ENCODE peak calls at places on chromosomes 6 and 20, in four cellular contexts. One of them, this sample, is unnamed.

GRCh38 chr20:2800590-2801458 is at the start of gene CPXM1:
- DNase-seq in upper lobe of left lung: no peak
- DNase-seq in GM12878: no peak
- DNase-seq in tibial nerve: no peak
- DNase-seq in this sample: peak

GRCh38 chr6:32692019-32692418 is 25.6 kb upstream of the HLA-DQB1 start:
- DNase-seq in GM12878: peak
- DNase-seq in upper lobe of left lung: peak
- DNase-seq in tibial nerve: no peak
- DNase-seq in this sample: no peak

GRCh38 chr6:5726976-5727718 is 279.6 kb downstream of the NRN1 start:
- DNase-seq in upper lobe of left lung: no peak
- DNase-seq in GM12878: no peak
- DNase-seq in tibial nerve: no peak
- DNase-seq in this sample: no peak

GRCh38 chr6:45436544-45437440 is 59.1 kb upstream of the SUPT3H start:
- DNase-seq in tibial nerve: no peak
- DNase-seq in upper lobe of left lung: peak
- DNase-seq in GM12878: peak
- DNase-seq in this sample: no peak

GRCh38 chr20:54643761-54644160 is 168.4 kb downstream of the DOK5 start:
- DNase-seq in upper lobe of left lung: peak
- DNase-seq in tibial nerve: no peak
- DNase-seq in GM12878: no peak
- DNase-seq in this sample: no peak

GRCh38 chr20:32378461-32378860 is 20.3 kb downstream of the ASXL1 start:
- DNase-seq in tibial nerve: no peak
- DNase-seq in upper lobe of left lung: no peak
- DNase-seq in GM12878: no peak
- DNase-seq in this sample: no peak

GRCh38 chr6:144064402-144064830 is 31.0 kb downstream of the SF3B5 start:
- DNase-seq in GM12878: no peak
- DNase-seq in upper lobe of left lung: peak
- DNase-seq in tibial nerve: no peak
- DNase-seq in this sample: peak

GRCh38 chr6:110950443-110950842 is 8.1 kb upstream of the GTF3C6 start:
- DNase-seq in GM12878: no peak
- DNase-seq in tibial nerve: no peak
- DNase-seq in upper lobe of left lung: no peak
- DNase-seq in this sample: no peak

GRCh38 chr6:163756079-163756478 is 341.6 kb downstream of the QKI start:
- DNase-seq in tibial nerve: no peak
- DNase-seq in GM12878: peak
- DNase-seq in upper lobe of left lung: no peak
- DNase-seq in this sample: no peak

GRCh38 chr20:23445596-23446217 is 6.2 kb downstream of the CSTL1 start:
- DNase-seq in tibial nerve: no peak
- DNase-seq in upper lobe of left lung: no peak
- DNase-seq in GM12878: no peak
- DNase-seq in this sample: no peak

GRCh38 chr6:30325873-30326445 is 768 bp upstream of the TRIM39 start:
- DNase-seq in tibial nerve: peak
- DNase-seq in GM12878: peak
- DNase-seq in upper lobe of left lung: peak
- DNase-seq in this sample: no peak

GRCh38 chr20:699811-700338 is 24.3 kb upstream of the SCRT2 start:
- DNase-seq in GM12878: no peak
- DNase-seq in upper lobe of left lung: no peak
- DNase-seq in tibial nerve: no peak
- DNase-seq in this sample: peak

GRCh38 chr20:49112596-49113274 is 66.6 kb downstream of the CSE1L start:
- DNase-seq in upper lobe of left lung: no peak
- DNase-seq in tibial nerve: no peak
- DNase-seq in GM12878: no peak
- DNase-seq in this sample: no peak

GRCh38 chr20:3811421-3812258 is 8.7 kb upstream of the AP5S1 start:
- DNase-seq in tibial nerve: peak
- DNase-seq in upper lobe of left lung: peak
- DNase-seq in GM12878: no peak
- DNase-seq in this sample: peak

GRCh38 chr6:82461536-82461935 is 97.9 kb downstream of the TPBG start:
- DNase-seq in tibial nerve: no peak
- DNase-seq in GM12878: no peak
- DNase-seq in upper lobe of left lung: no peak
- DNase-seq in this sample: no peak

DNA sequence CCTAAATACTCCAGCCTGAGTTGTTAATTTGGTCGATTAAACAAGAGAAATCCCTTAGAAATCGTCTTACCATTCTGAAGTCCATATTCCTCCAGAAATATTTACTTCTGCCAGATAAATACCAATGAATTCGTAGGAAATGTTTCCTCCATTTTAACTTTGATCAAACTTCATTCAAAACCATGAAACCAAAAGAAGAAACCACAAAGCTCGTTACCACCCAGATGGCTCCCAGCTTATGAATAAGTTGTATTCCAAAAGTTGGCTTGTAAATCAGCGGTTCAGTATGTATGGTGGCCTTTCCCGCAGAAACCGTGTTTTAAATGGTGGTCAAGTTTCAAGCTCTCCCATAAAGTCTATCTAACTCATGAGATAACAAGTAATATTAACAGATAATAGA is 73.6 kb upstream of the RIPOR2 start:
- DNase-seq in upper lobe of left lung: no peak
- DNase-seq in GM12878: no peak
- DNase-seq in tibial nerve: no peak
- DNase-seq in this sample: no peak
- H3K4me3 ChIP-seq in upper lobe of left lung: no peak
- H3K4me3 ChIP-seq in GM12878: no peak
- H3K4me3 ChIP-seq in tibial nerve: no peak
- H3K4me3 ChIP-seq in this sample: no peak

GRCh38 chr6:85436939-85437495 is 12.9 kb upstream of the NT5E start:
- DNase-seq in tibial nerve: no peak
- DNase-seq in upper lobe of left lung: no peak
- DNase-seq in GM12878: no peak
- DNase-seq in this sample: no peak
- TF ChIP-seq POLR2A in tibial nerve: no peak
- TF ChIP-seq POLR2A in upper lobe of left lung: no peak
- TF ChIP-seq POLR2A in GM12878: no peak
- TF ChIP-seq POLR2A in this sample: no peak

DNA sequence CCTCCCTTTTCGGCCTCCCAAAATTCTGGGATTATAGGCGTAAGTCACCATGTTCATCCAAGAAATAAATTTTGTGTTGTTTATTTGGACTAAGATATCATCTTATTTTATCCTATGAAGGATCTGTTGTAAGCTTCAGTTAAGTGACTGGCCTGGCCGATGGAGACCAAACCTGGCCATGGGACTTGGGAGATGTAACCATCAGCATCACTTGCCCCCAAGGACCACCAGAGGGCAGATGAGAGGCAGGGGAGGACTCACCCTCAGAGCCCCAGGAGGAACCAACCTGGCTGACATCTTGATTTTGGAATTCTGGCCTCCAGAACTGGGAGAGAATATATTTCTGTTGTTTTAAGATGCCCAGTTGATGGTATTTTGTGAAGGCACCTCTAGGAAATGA is 266.7 kb downstream of the CDH26 start:
- DNase-seq in GM12878: no peak
- DNase-seq in tibial nerve: no peak
- DNase-seq in upper lobe of left lung: no peak
- DNase-seq in this sample: no peak
- TF ChIP-seq CTCF in GM12878: peak
- TF ChIP-seq CTCF in tibial nerve: no peak
- TF ChIP-seq CTCF in upper lobe of left lung: no peak
- TF ChIP-seq CTCF in this sample: peak

GRCh38 chr6:118551063-118551672 is 3.1 kb downstream of the PLN start:
- DNase-seq in upper lobe of left lung: no peak
- DNase-seq in GM12878: no peak
- DNase-seq in tibial nerve: no peak
- DNase-seq in this sample: no peak

GRCh38 chr6:118551673-118552063 is 3.6 kb downstream of the PLN start:
- DNase-seq in upper lobe of left lung: no peak
- DNase-seq in tibial nerve: no peak
- DNase-seq in GM12878: no peak
- DNase-seq in this sample: no peak

GRCh38 chr6:118558811-118559217 is 10.7 kb downstream of the PLN start:
- DNase-seq in tibial nerve: no peak
- DNase-seq in GM12878: no peak
- DNase-seq in upper lobe of left lung: no peak
- DNase-seq in this sample: no peak

GRCh38 chr6:118553132-118553531 is 5.0 kb downstream of the PLN start:
- DNase-seq in GM12878: no peak
- DNase-seq in tibial nerve: no peak
- DNase-seq in upper lobe of left lung: no peak
- DNase-seq in this sample: no peak

GRCh38 chr6:118554698-118555097 is 6.6 kb downstream of the PLN start:
- DNase-seq in tibial nerve: no peak
- DNase-seq in GM12878: no peak
- DNase-seq in upper lobe of left lung: no peak
- DNase-seq in this sample: no peak
- H3K4me3 ChIP-seq in tibial nerve: no peak
- H3K4me3 ChIP-seq in GM12878: no peak
- H3K4me3 ChIP-seq in upper lobe of left lung: no peak
- H3K4me3 ChIP-seq in this sample: no peak

GRCh38 chr6:134177236-134177635 is 124.8 kb upstream of the SLC2A12 start:
- DNase-seq in GM12878: no peak
- DNase-seq in upper lobe of left lung: no peak
- DNase-seq in tibial nerve: no peak
- DNase-seq in this sample: no peak

GRCh38 chr6:134176283-134176975 is 124.0 kb upstream of the SLC2A12 start:
- DNase-seq in upper lobe of left lung: peak
- DNase-seq in tibial nerve: no peak
- DNase-seq in GM12878: no peak
- DNase-seq in this sample: peak

GRCh38 chr6:134177753-134178229 is 125.4 kb upstream of the SLC2A12 start:
- DNase-seq in GM12878: no peak
- DNase-seq in upper lobe of left lung: no peak
- DNase-seq in tibial nerve: peak
- DNase-seq in this sample: no peak

GRCh38 chr6:134175532-134176282 is 123.3 kb upstream of the SLC2A12 start:
- DNase-seq in upper lobe of left lung: peak
- DNase-seq in tibial nerve: peak
- DNase-seq in GM12878: no peak
- DNase-seq in this sample: peak

GRCh38 chr6:134178230-134179044 is 126.0 kb upstream of the SLC2A12 start:
- DNase-seq in upper lobe of left lung: peak
- DNase-seq in tibial nerve: peak
- DNase-seq in GM12878: peak
- DNase-seq in this sample: peak
- TF ChIP-seq POLR2A in upper lobe of left lung: no peak
- TF ChIP-seq POLR2A in tibial nerve: peak
- TF ChIP-seq POLR2A in GM12878: no peak
- TF ChIP-seq POLR2A in this sample: peak

GRCh38 chr6:36139991-36140710 is 9.8 kb downstream of the MAPK13 start:
- DNase-seq in GM12878: no peak
- DNase-seq in tibial nerve: no peak
- DNase-seq in upper lobe of left lung: no peak
- DNase-seq in this sample: peak

GRCh38 chr6:36141961-36142360 is 11.6 kb downstream of the MAPK13 start:
- DNase-seq in tibial nerve: no peak
- DNase-seq in GM12878: no peak
- DNase-seq in upper lobe of left lung: no peak
- DNase-seq in this sample: no peak

GRCh38 chr6:36141091-36141490 is 10.8 kb downstream of the MAPK13 start:
- DNase-seq in tibial nerve: no peak
- DNase-seq in GM12878: no peak
- DNase-seq in upper lobe of left lung: no peak
- DNase-seq in this sample: no peak

GRCh38 chr6:36138667-36139066 is 8.4 kb downstream of the MAPK13 start:
- DNase-seq in GM12878: no peak
- DNase-seq in upper lobe of left lung: no peak
- DNase-seq in tibial nerve: no peak
- DNase-seq in this sample: no peak

GRCh38 chr6:36139431-36139830 is 9.1 kb downstream of the MAPK13 start:
- DNase-seq in upper lobe of left lung: no peak
- DNase-seq in GM12878: no peak
- DNase-seq in tibial nerve: no peak
- DNase-seq in this sample: peak
- TF ChIP-seq CTCF in upper lobe of left lung: no peak
- TF ChIP-seq CTCF in GM12878: peak
- TF ChIP-seq CTCF in tibial nerve: no peak
- TF ChIP-seq CTCF in this sample: no peak

DNA sequence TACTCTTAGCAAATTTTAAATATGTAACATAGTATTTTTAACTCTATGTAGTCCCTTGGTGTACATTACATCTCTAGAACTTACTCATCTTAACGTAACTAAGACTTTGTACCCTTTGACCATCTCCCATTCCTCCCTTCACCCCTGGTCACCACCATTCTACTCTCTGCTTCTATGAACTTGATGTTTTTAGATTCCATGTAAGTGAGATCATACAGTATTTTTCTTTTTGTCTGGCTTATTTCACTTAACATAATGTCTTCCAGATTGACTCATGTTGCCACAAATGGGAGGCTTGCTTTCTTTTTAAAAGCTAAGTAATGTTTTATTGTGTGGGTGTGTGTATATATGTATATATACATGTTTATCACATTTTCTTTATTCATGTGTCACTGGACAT is 55.8 kb downstream of the TMEM200A start:
- DNase-seq in GM12878: no peak
- DNase-seq in upper lobe of left lung: no peak
- DNase-seq in tibial nerve: no peak
- DNase-seq in this sample: no peak
- H3K4me3 ChIP-seq in GM12878: no peak
- H3K4me3 ChIP-seq in upper lobe of left lung: no peak
- H3K4me3 ChIP-seq in tibial nerve: no peak
- H3K4me3 ChIP-seq in this sample: no peak